ENCODE peak calls at places on chromosomes 2 and 18, in four cellular contexts. N is stimulated activated naive CD8-positive, alpha-beta T cell treated with anti-CD3 and anti-CD28 coated beads, Interleukin-15, amount 100 ng/mL, for 72 hours; P is sigmoid colon; S is NCI-H510A treated with DMSO at 0.1 percent for 48 hours. E is an unnamed sample.

GRCh38 chr2:177249038-177249437 is 15.5 kb downstream of the NFE2L2 start:
- DNase-seq in S (no peak), N (no peak), P (no peak), E (no peak)

GRCh38 chr2:54522624-54523281 is 66.6 kb downstream of the SPTBN1 start:
- DNase-seq in S (peak; percentile 90), N (peak; percentile 59), P (no peak), E (peak; percentile 47)

GRCh38 chr2:28360742-28361293 is 31.8 kb upstream of the FOSL2 start:
- DNase-seq in P (peak; percentile 68), S (no peak), N (no peak), E (no peak)

GRCh38 chr2:174442546-174443510 is 44.0 kb downstream of the GPR155 start:
- DNase-seq in P (no peak), S (no peak), N (no peak), E (no peak)

GRCh38 chr2:176455865-176456291 is 186.6 kb downstream of the MTX2 start:
- DNase-seq in N (no peak), S (no peak), P (peak; percentile 91), E (peak; percentile 43)

GRCh38 chr2:118668431-118669424 is 178.7 kb downstream of the EN1 start:
- DNase-seq in P (no peak), S (no peak), N (no peak), E (no peak)

GRCh38 chr2:182716665-182716990 is 571 bp downstream of the DNAJC10 start:
- DNase-seq in P (no peak), N (no peak), S (peak; percentile 91), E (peak; percentile 68)

GRCh38 chr2:239102266-239102665 is 254.4 kb downstream of the TWIST2 start:
- DNase-seq in S (no peak), P (no peak), N (no peak), E (peak; percentile 11)

GRCh38 chr18:21330122-21330701 is 88.2 kb downstream of the GREB1L start:
- DNase-seq in P (no peak), N (no peak), S (no peak), E (no peak)

GRCh38 chr2:1707771-1708351 is 36.5 kb downstream of the PXDN start:
- DNase-seq in N (no peak), P (peak; percentile 92), S (peak; percentile 85), E (peak; percentile 63)

E was measured in DMS79 treated with DMSO at 0.1 percent for 48 hours.